ENCODE peak calls at places on chromosomes 3 and 15, in four cellular contexts. E is right cardiac atrium, Q is adipocyte, K is lower lobe of right lung. A is an unnamed sample. For H3K27me3 and H3K9me3, the result is how much of the 10 kb centered on the place peaks cover.

GRCh38 chr3:180977498-180977897 is 12.0 kb downstream of the DNAJC19 start:
- DNase-seq in Q (no peak), E (no peak), K (no peak), A (no peak)

GRCh38 chr3:177213806-177214528 is 16.7 kb upstream of the TBL1XR1 start:
- DNase-seq in K (no peak), Q (peak), E (no peak), A (no peak)

GRCh38 chr15:73978896-73979295 is 13.2 kb downstream of the STOML1 start:
- DNase-seq in Q (no peak), E (no peak), K (no peak), A (no peak)

GRCh38 chr15:77437264-77437663 is 16.6 kb downstream of the HMG20A start:
- DNase-seq in K (no peak), Q (no peak), E (no peak), A (no peak)

GRCh38 chr15:63506537-63507035 is 2.2 kb downstream of the USP3 start:
- DNase-seq in E (no peak), K (no peak), Q (peak), A (no peak)

GRCh38 chr3:188497021-188497420 is 343.1 kb downstream of the LPP start:
- DNase-seq in Q (no peak), K (no peak), E (no peak), A (no peak)

GRCh38 chr3:36058404-36059035 is 321.8 kb upstream of the STAC start:
- DNase-seq in Q (no peak), E (no peak), K (no peak), A (no peak)

GRCh38 chr15:63089260-63090043 is 32.2 kb upstream of the LACTB start:
- DNase-seq in Q (peak), E (peak), K (no peak), A (peak)

GRCh38 chr3:115685097-115685496 is 61.8 kb downstream of the GAP43 start:
- DNase-seq in K (no peak), E (no peak), Q (no peak), A (no peak)

GRCh38 chr15:46441294-46442062 is 806.6 kb downstream of the SQOR start:
- DNase-seq in Q (no peak), K (no peak), E (no peak), A (no peak)

GRCh38 chr3:23806322-23807160 is 786 bp downstream of the UBE2E1 start:
- DNase-seq in Q (peak), K (peak), E (peak), A (peak)

GRCh38 chr3:75938921-75939320 is 153.6 kb upstream of the ZNF717 start:
- DNase-seq in K (no peak), E (no peak), Q (no peak), A (no peak)

GRCh38 chr3:73399106-73399505 is 225.6 kb downstream of the PDZRN3 start:
- DNase-seq in K (no peak), E (no peak), Q (peak), A (no peak)

GRCh38 chr15:84772467-84772866 is 24.1 kb downstream of the ZNF592 start:
- DNase-seq in Q (no peak), K (no peak), E (no peak), A (no peak)

GRCh38 chr3:71444028-71444860 is 139.3 kb downstream of the FOXP1 start:
- DNase-seq in Q (no peak), K (peak), E (peak), A (peak)

GRCh38 chr3:7787871-7788828 is 713.5 kb upstream of the LMCD1 start:
- DNase-seq in Q (no peak), E (no peak), K (no peak), A (no peak)

GRCh38 chr3:7789324-7789723 is 712.3 kb upstream of the LMCD1 start:
- DNase-seq in E (no peak), Q (no peak), K (no peak), A (no peak)

GRCh38 chr3:7788881-7789280 is 712.7 kb upstream of the LMCD1 start:
- DNase-seq in E (no peak), K (no peak), Q (no peak), A (no peak)

DNA sequence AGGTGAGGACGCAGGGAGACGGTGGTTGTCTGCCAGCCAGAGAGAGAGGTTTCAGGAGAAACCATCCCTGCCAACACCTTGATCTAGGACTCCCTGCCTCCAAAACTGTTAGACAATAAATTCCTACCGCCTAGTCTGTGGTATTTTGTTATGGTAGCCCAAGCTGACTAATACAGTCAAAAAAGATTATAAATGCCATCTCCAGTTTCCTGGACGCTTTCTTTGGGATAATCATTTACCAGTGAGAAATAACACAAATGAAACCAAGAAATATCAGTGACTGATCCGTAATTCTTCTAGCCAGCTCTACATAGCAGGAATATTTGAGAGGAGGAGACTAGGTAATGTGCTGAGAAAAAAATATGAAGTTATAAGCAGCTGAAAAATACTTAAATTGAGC is 707.8 kb upstream of the LMCD1 start:
- DNase-seq in E (no peak), K (no peak), Q (no peak), A (no peak)
- H3K27me3 ChIP-seq in E (under half), K (under half), Q (under half), A (under half)

GRCh38 chr3:26099692-26100091 is 309.8 kb downstream of the OXSM start:
- DNase-seq in E (no peak), K (no peak), Q (peak), A (no peak)

GRCh38 chr3:26100176-26100575 is 310.3 kb downstream of the OXSM start:
- DNase-seq in E (no peak), Q (no peak), K (no peak), A (no peak)

GRCh38 chr3:26106119-26106690 is 316.3 kb downstream of the OXSM start:
- DNase-seq in K (no peak), E (no peak), Q (no peak), A (no peak)

GRCh38 chr3:26104856-26105255 is 315.0 kb downstream of the OXSM start:
- DNase-seq in K (no peak), E (no peak), Q (no peak), A (no peak)

GRCh38 chr3:26102376-26103110 is 312.7 kb downstream of the OXSM start:
- DNase-seq in K (no peak), E (no peak), Q (no peak), A (no peak)
- H3K9me3 ChIP-seq in K (under half), E (under half), Q (under half), A (under half)

GRCh38 chr3:123027292-123028232 is at the start of gene SEMA5B:
- DNase-seq in K (peak), Q (peak), E (peak), A (no peak)
- H3K27me3 ChIP-seq in K (under half), Q (half or more), E (under half), A (half or more)

GRCh38 chr3:189664311-189664710 is 33.1 kb downstream of the TP63 start:
- DNase-seq in Q (peak), E (peak), K (no peak), A (peak)
- H3K9me3 ChIP-seq in Q (under half), E (under half), K (under half), A (under half)

DNA sequence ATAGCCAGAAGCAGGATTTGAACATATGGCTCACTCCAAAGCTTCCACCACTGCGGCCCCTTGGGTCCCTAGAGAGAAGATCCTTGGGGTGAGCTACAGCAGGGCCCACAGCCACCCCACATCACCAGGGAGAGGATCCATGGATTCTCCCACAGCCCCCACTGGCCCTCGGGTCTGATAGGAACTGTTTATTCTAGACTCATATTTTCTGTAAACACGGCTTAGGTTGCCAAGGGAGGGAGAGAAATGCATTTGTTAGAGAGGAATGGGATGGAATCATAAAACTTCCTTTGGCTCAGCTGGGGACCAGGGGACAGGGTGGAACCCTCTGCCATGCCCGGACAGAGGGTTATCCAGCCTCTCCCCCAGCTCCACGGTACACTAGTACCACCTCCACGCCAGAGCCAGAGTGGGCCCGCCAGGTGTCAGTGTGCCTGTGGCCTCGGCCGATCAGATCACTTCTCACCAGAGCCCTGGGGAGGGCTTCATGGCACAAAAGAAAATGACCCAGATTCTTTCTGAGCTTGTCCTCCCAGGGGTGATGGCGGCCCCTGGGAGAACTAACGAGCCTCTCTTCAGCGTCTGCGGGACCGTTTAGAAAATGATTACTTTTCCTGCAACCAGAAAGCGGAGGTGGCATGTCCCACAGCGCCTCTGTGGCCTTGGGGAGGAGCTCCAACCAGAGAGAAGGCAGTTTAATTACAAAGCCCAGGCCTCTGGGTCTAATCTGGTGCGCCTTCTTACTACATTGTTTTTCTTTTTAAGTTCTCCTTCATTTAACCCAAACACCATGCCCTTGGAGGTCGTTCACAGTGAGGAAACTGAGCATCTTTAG is 33.7 kb downstream of the ADCY5 start:
- DNase-seq in Q (no peak), E (no peak), K (no peak), A (no peak)
- H3K27me3 ChIP-seq in Q (half or more), E (under half), K (under half), A (under half)

DNA sequence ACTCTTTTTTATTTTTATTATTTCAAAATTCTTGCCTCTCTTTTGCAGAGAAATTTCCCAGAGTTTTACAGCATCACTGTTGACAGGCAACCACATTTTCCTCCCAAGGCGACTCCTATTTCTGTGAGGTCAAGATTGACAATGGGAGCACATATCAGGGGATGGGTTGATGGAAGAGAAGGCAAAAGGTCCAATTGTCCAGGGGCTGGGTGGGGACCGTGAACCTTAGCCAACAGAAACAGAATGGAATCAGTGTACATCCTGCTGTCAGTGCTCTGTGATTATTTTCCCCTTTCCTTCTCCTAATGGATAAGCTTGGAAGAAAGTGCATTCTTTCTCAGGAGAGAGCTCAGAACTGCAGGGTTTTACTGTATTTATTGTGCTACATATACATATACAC is 42.4 kb downstream of the CNTN6 start:
- DNase-seq in K (no peak), Q (no peak), E (peak), A (no peak)
- H3K9me3 ChIP-seq in K (under half), Q (under half), E (under half), A (under half)

GRCh38 chr3:172446198-172446597 is 2.1 kb downstream of the GHSR start:
- DNase-seq in E (no peak), Q (no peak), K (no peak), A (no peak)
- H3K27me3 ChIP-seq in E (under half), Q (half or more), K (half or more), A (half or more)